ENCODE peak calls at places on chromosomes 1 and 21, in ten cellular contexts. One of them, this sample, is unnamed.
A peak's percentile ranks its signal among the peaks of the same experiment; 100 is the strongest.

GRCh38 chr1:43042773-43043470 is 84.3 kb upstream of the SLC2A1 start:
- DNase-seq in activated CD4-positive, CD25-positive, alpha-beta regulatory T cell treated with anti-CD3 and anti-CD28 coated beads, Interleukin-2, amount 50 U/mL, for 72 hours: no peak
- DNase-seq in HFF-Myc: no peak
- DNase-seq in BE2C: no peak
- DNase-seq in NCI-H2081: no peak
- DNase-seq in activated CD8-positive, alpha-beta memory T cell treated with anti-CD3 and anti-CD28 coated beads for 48 hours: no peak
- DNase-seq in GM04504: no peak
- DNase-seq in Right ventricle myocardium superior: no peak
- DNase-seq in T-helper 2 cell: no peak
- DNase-seq in ELR: no peak
- DNase-seq in this sample: no peak

GRCh38 chr1:6001992-6002576 is 9.9 kb upstream of the NPHP4 start:
- DNase-seq in activated CD8-positive, alpha-beta memory T cell treated with anti-CD3 and anti-CD28 coated beads for 48 hours: no peak
- DNase-seq in NCI-H2081: peak; percentile 68
- DNase-seq in BE2C: peak; percentile 70
- DNase-seq in activated CD4-positive, CD25-positive, alpha-beta regulatory T cell treated with anti-CD3 and anti-CD28 coated beads, Interleukin-2, amount 50 U/mL, for 72 hours: no peak
- DNase-seq in T-helper 2 cell: no peak
- DNase-seq in ELR: no peak
- DNase-seq in GM04504: no peak
- DNase-seq in HFF-Myc: no peak
- DNase-seq in Right ventricle myocardium superior: peak; percentile 72
- DNase-seq in this sample: no peak

GRCh38 chr1:162165528-162165927 is 96.0 kb downstream of the NOS1AP start:
- DNase-seq in activated CD4-positive, CD25-positive, alpha-beta regulatory T cell treated with anti-CD3 and anti-CD28 coated beads, Interleukin-2, amount 50 U/mL, for 72 hours: no peak
- DNase-seq in BE2C: no peak
- DNase-seq in activated CD8-positive, alpha-beta memory T cell treated with anti-CD3 and anti-CD28 coated beads for 48 hours: no peak
- DNase-seq in GM04504: no peak
- DNase-seq in HFF-Myc: no peak
- DNase-seq in T-helper 2 cell: no peak
- DNase-seq in Right ventricle myocardium superior: no peak
- DNase-seq in NCI-H2081: peak; percentile 58
- DNase-seq in ELR: no peak
- DNase-seq in this sample: no peak

GRCh38 chr1:44345187-44345775 is 9.8 kb downstream of the ERI3 start:
- DNase-seq in activated CD4-positive, CD25-positive, alpha-beta regulatory T cell treated with anti-CD3 and anti-CD28 coated beads, Interleukin-2, amount 50 U/mL, for 72 hours: no peak
- DNase-seq in ELR: no peak
- DNase-seq in HFF-Myc: no peak
- DNase-seq in GM04504: no peak
- DNase-seq in BE2C: no peak
- DNase-seq in NCI-H2081: no peak
- DNase-seq in T-helper 2 cell: no peak
- DNase-seq in activated CD8-positive, alpha-beta memory T cell treated with anti-CD3 and anti-CD28 coated beads for 48 hours: no peak
- DNase-seq in Right ventricle myocardium superior: no peak
- DNase-seq in this sample: no peak

GRCh38 chr1:55375617-55376258 is 160.6 kb upstream of the USP24 start:
- DNase-seq in NCI-H2081: peak; percentile 37
- DNase-seq in BE2C: peak; percentile 30
- DNase-seq in T-helper 2 cell: no peak
- DNase-seq in ELR: peak; percentile 69
- DNase-seq in activated CD8-positive, alpha-beta memory T cell treated with anti-CD3 and anti-CD28 coated beads for 48 hours: no peak
- DNase-seq in activated CD4-positive, CD25-positive, alpha-beta regulatory T cell treated with anti-CD3 and anti-CD28 coated beads, Interleukin-2, amount 50 U/mL, for 72 hours: no peak
- DNase-seq in HFF-Myc: peak; percentile 39
- DNase-seq in GM04504: no peak
- DNase-seq in Right ventricle myocardium superior: no peak
- DNase-seq in this sample: peak; percentile 63

GRCh38 chr1:232127190-232127589 is 500.6 kb downstream of the DISC1 start:
- DNase-seq in HFF-Myc: no peak
- DNase-seq in NCI-H2081: no peak
- DNase-seq in Right ventricle myocardium superior: no peak
- DNase-seq in activated CD4-positive, CD25-positive, alpha-beta regulatory T cell treated with anti-CD3 and anti-CD28 coated beads, Interleukin-2, amount 50 U/mL, for 72 hours: no peak
- DNase-seq in ELR: peak; percentile 95
- DNase-seq in activated CD8-positive, alpha-beta memory T cell treated with anti-CD3 and anti-CD28 coated beads for 48 hours: no peak
- DNase-seq in GM04504: peak; percentile 66
- DNase-seq in BE2C: no peak
- DNase-seq in T-helper 2 cell: no peak
- DNase-seq in this sample: peak; percentile 81

GRCh38 chr1:241842565-241842964 is 5.4 kb upstream of the EXO1 start:
- DNase-seq in NCI-H2081: no peak
- DNase-seq in activated CD8-positive, alpha-beta memory T cell treated with anti-CD3 and anti-CD28 coated beads for 48 hours: no peak
- DNase-seq in T-helper 2 cell: no peak
- DNase-seq in Right ventricle myocardium superior: no peak
- DNase-seq in ELR: peak; percentile 71
- DNase-seq in HFF-Myc: no peak
- DNase-seq in BE2C: no peak
- DNase-seq in activated CD4-positive, CD25-positive, alpha-beta regulatory T cell treated with anti-CD3 and anti-CD28 coated beads, Interleukin-2, amount 50 U/mL, for 72 hours: no peak
- DNase-seq in GM04504: no peak
- DNase-seq in this sample: peak; percentile 51

GRCh38 chr1:172095831-172096230 is 254.5 kb downstream of the DNM3 start:
- DNase-seq in HFF-Myc: no peak
- DNase-seq in activated CD8-positive, alpha-beta memory T cell treated with anti-CD3 and anti-CD28 coated beads for 48 hours: no peak
- DNase-seq in GM04504: no peak
- DNase-seq in NCI-H2081: no peak
- DNase-seq in ELR: no peak
- DNase-seq in BE2C: no peak
- DNase-seq in activated CD4-positive, CD25-positive, alpha-beta regulatory T cell treated with anti-CD3 and anti-CD28 coated beads, Interleukin-2, amount 50 U/mL, for 72 hours: no peak
- DNase-seq in Right ventricle myocardium superior: no peak
- DNase-seq in T-helper 2 cell: no peak
- DNase-seq in this sample: peak; percentile 41

GRCh38 chr1:110674337-110675059 is at the start of gene KCNA3:
- DNase-seq in BE2C: peak; percentile 65
- DNase-seq in ELR: no peak
- DNase-seq in NCI-H2081: no peak
- DNase-seq in T-helper 2 cell: peak; percentile 41
- DNase-seq in activated CD4-positive, CD25-positive, alpha-beta regulatory T cell treated with anti-CD3 and anti-CD28 coated beads, Interleukin-2, amount 50 U/mL, for 72 hours: peak; percentile 66
- DNase-seq in activated CD8-positive, alpha-beta memory T cell treated with anti-CD3 and anti-CD28 coated beads for 48 hours: peak; percentile 53
- DNase-seq in HFF-Myc: no peak
- DNase-seq in GM04504: no peak
- DNase-seq in Right ventricle myocardium superior: peak; percentile 47
- DNase-seq in this sample: no peak

GRCh38 chr21:44520326-44521300 is 19.4 kb downstream of the KRTAP10-1 start:
- DNase-seq in activated CD8-positive, alpha-beta memory T cell treated with anti-CD3 and anti-CD28 coated beads for 48 hours: no peak
- DNase-seq in HFF-Myc: no peak
- DNase-seq in T-helper 2 cell: peak; percentile 7
- DNase-seq in GM04504: no peak
- DNase-seq in ELR: no peak
- DNase-seq in NCI-H2081: no peak
- DNase-seq in BE2C: peak; percentile 4
- DNase-seq in activated CD4-positive, CD25-positive, alpha-beta regulatory T cell treated with anti-CD3 and anti-CD28 coated beads, Interleukin-2, amount 50 U/mL, for 72 hours: no peak
- DNase-seq in Right ventricle myocardium superior: peak; percentile 30
- DNase-seq in this sample: peak; percentile 6

GRCh38 chr1:234488954-234489691 is 10.1 kb upstream of the TARBP1 start:
- DNase-seq in BE2C: no peak
- DNase-seq in T-helper 2 cell: no peak
- DNase-seq in NCI-H2081: no peak
- DNase-seq in activated CD4-positive, CD25-positive, alpha-beta regulatory T cell treated with anti-CD3 and anti-CD28 coated beads, Interleukin-2, amount 50 U/mL, for 72 hours: no peak
- DNase-seq in activated CD8-positive, alpha-beta memory T cell treated with anti-CD3 and anti-CD28 coated beads for 48 hours: no peak
- DNase-seq in HFF-Myc: no peak
- DNase-seq in Right ventricle myocardium superior: no peak
- DNase-seq in ELR: no peak
- DNase-seq in GM04504: no peak
- DNase-seq in this sample: no peak

GRCh38 chr1:54835970-54836369 is 34.8 kb upstream of the TTC22 start:
- DNase-seq in activated CD4-positive, CD25-positive, alpha-beta regulatory T cell treated with anti-CD3 and anti-CD28 coated beads, Interleukin-2, amount 50 U/mL, for 72 hours: no peak
- DNase-seq in GM04504: no peak
- DNase-seq in HFF-Myc: no peak
- DNase-seq in NCI-H2081: no peak
- DNase-seq in ELR: no peak
- DNase-seq in Right ventricle myocardium superior: no peak
- DNase-seq in activated CD8-positive, alpha-beta memory T cell treated with anti-CD3 and anti-CD28 coated beads for 48 hours: no peak
- DNase-seq in T-helper 2 cell: no peak
- DNase-seq in BE2C: no peak
- DNase-seq in this sample: no peak

GRCh38 chr1:184160942-184161698 is 109.6 kb downstream of the TSEN15 start:
- DNase-seq in BE2C: peak; percentile 61
- DNase-seq in activated CD8-positive, alpha-beta memory T cell treated with anti-CD3 and anti-CD28 coated beads for 48 hours: no peak
- DNase-seq in HFF-Myc: no peak
- DNase-seq in ELR: peak; percentile 39
- DNase-seq in Right ventricle myocardium superior: peak; percentile 41
- DNase-seq in activated CD4-positive, CD25-positive, alpha-beta regulatory T cell treated with anti-CD3 and anti-CD28 coated beads, Interleukin-2, amount 50 U/mL, for 72 hours: no peak
- DNase-seq in GM04504: peak; percentile 51
- DNase-seq in NCI-H2081: no peak
- DNase-seq in T-helper 2 cell: no peak
- DNase-seq in this sample: peak; percentile 9

GRCh38 chr1:205262706-205263105 is 35.0 kb downstream of the TMCC2 start:
- DNase-seq in Right ventricle myocardium superior: peak; percentile 2
- DNase-seq in T-helper 2 cell: no peak
- DNase-seq in activated CD4-positive, CD25-positive, alpha-beta regulatory T cell treated with anti-CD3 and anti-CD28 coated beads, Interleukin-2, amount 50 U/mL, for 72 hours: no peak
- DNase-seq in HFF-Myc: no peak
- DNase-seq in NCI-H2081: no peak
- DNase-seq in ELR: no peak
- DNase-seq in BE2C: no peak
- DNase-seq in GM04504: no peak
- DNase-seq in activated CD8-positive, alpha-beta memory T cell treated with anti-CD3 and anti-CD28 coated beads for 48 hours: no peak
- DNase-seq in this sample: peak; percentile 52

GRCh38 chr1:173507847-173508209 is 30.7 kb downstream of the PRDX6 start:
- DNase-seq in BE2C: no peak
- DNase-seq in ELR: peak; percentile 51
- DNase-seq in GM04504: no peak
- DNase-seq in T-helper 2 cell: no peak
- DNase-seq in activated CD4-positive, CD25-positive, alpha-beta regulatory T cell treated with anti-CD3 and anti-CD28 coated beads, Interleukin-2, amount 50 U/mL, for 72 hours: no peak
- DNase-seq in Right ventricle myocardium superior: no peak
- DNase-seq in HFF-Myc: no peak
- DNase-seq in activated CD8-positive, alpha-beta memory T cell treated with anti-CD3 and anti-CD28 coated beads for 48 hours: no peak
- DNase-seq in NCI-H2081: no peak
- DNase-seq in this sample: no peak